ENCODE peak calls at places on chromosome 22, in five cellular contexts. C is cardiac fibroblast, M is C1 segment of cervical spinal cord, D is amygdala, A is tibial nerve. R is an unnamed sample.

GRCh38 chr22:22745225-22746060 is 101.0 kb downstream of the GGTLC2 start:
- DNase-seq in C (peak), M (no peak), A (no peak), D (no peak), R (no peak)

GRCh38 chr22:30021881-30022619 is 58.2 kb upstream of the HORMAD2 start:
- DNase-seq in M (no peak), D (no peak), C (no peak), A (no peak), R (no peak)

GRCh38 chr22:45692549-45692948 is 20.9 kb downstream of the ATXN10 start:
- DNase-seq in A (no peak), M (no peak), C (peak), D (no peak), R (peak)

GRCh38 chr22:39545310-39546063 is 12.9 kb upstream of the RPS19BP1 start:
- DNase-seq in A (no peak), M (peak), C (peak), D (no peak), R (no peak)

GRCh38 chr22:23166038-23166831 is 14.1 kb upstream of the BCR start:
- DNase-seq in A (no peak), M (no peak), D (no peak), C (no peak), R (no peak)

GRCh38 chr22:47033648-47034000 is 271.2 kb downstream of the TBC1D22A start:
- DNase-seq in M (no peak), D (no peak), C (no peak), A (no peak), R (no peak)

GRCh38 chr22:32531955-32532818 is 57.6 kb downstream of the FBXO7 start:
- DNase-seq in A (peak), C (peak), M (no peak), D (no peak), R (peak)

GRCh38 chr22:35219012-35219411 is 38.3 kb upstream of the HMGXB4 start:
- DNase-seq in M (no peak), C (peak), D (no peak), A (no peak), R (no peak)

GRCh38 chr22:42717197-42717967 is 3.3 kb downstream of the A4GALT start:
- DNase-seq in A (no peak), M (no peak), D (no peak), C (peak), R (no peak)

GRCh38 chr22:41668971-41669911 is 19.4 kb downstream of the SNU13 start:
- DNase-seq in C (peak), A (no peak), M (no peak), D (no peak), R (no peak)

GRCh38 chr22:26817926-26818325 is 160.5 kb downstream of the MIAT start:
- DNase-seq in A (no peak), M (no peak), C (no peak), D (no peak), R (no peak)

GRCh38 chr22:28034760-28035401 is 115.8 kb upstream of the PITPNB start:
- DNase-seq in D (no peak), A (peak), C (peak), M (no peak), R (no peak)

GRCh38 chr22:24875862-24876506 is 70.0 kb downstream of the SGSM1 start:
- DNase-seq in A (no peak), C (peak), M (no peak), D (no peak), R (no peak)

GRCh38 chr22:35480143-35480542 is 60.5 kb upstream of the RASD2 start:
- DNase-seq in A (no peak), C (no peak), D (no peak), M (no peak), R (no peak)

GRCh38 chr22:35860837-35861236 is 143.2 kb downstream of the APOL5 start:
- DNase-seq in C (no peak), A (no peak), D (no peak), M (no peak), R (no peak)

GRCh38 chr22:45997775-45998637 is 21.0 kb upstream of the WNT7B start:
- DNase-seq in C (no peak), M (no peak), D (no peak), A (no peak), R (no peak)

GRCh38 chr22:44196731-44197131 is 16.0 kb downstream of the PARVG start:
- DNase-seq in A (no peak), D (no peak), M (no peak), C (no peak), R (no peak)

GRCh38 chr22:27212617-27213177 is 555.3 kb downstream of the MIAT start:
- DNase-seq in A (peak), M (no peak), D (no peak), C (peak), R (peak)

GRCh38 chr22:25663654-25664053 is 78.3 kb upstream of the MYO18B start:
- DNase-seq in A (no peak), D (no peak), C (no peak), M (no peak), R (no peak)

R was measured in foreskin melanocyte.